ENCODE peak calls at places on chromosomes 16 and 17, in eight cellular contexts. Z is CD8-positive, alpha-beta memory T cell; V is CD4-positive, CD25-positive, alpha-beta regulatory T cell; C is lung; D is aorta; S is keratinocyte; G is OCI-LY7; K is PC-9. M is an unnamed sample.

GRCh38 chr17:1627219-1627986 is 1.2 kb downstream of the SLC43A2 start:
- DNase-seq in Z (no peak), V (peak; percentile 54), C (peak; percentile 54), D (peak; percentile 80), S (no peak), G (peak; percentile 82), K (no peak), M (no peak)

GRCh38 chr17:47990962-47991731 is 20.2 kb downstream of the CDK5RAP3 start:
- DNase-seq in Z (no peak), V (no peak), C (no peak), D (no peak), S (no peak), G (no peak), K (no peak), M (no peak)

GRCh38 chr17:73369126-73369525 is 57.3 kb upstream of the CDC42EP4 start:
- DNase-seq in Z (no peak), V (no peak), C (no peak), D (no peak), S (no peak), G (no peak), K (no peak), M (no peak)

GRCh38 chr16:31277659-31278260 is 18.0 kb downstream of the ITGAM start:
- DNase-seq in Z (no peak), V (no peak), C (no peak), D (no peak), S (no peak), G (no peak), K (no peak), M (no peak)

GRCh38 chr16:24995033-24995432 is 20.1 kb downstream of the ARHGAP17 start:
- DNase-seq in Z (no peak), V (no peak), C (no peak), D (no peak), S (no peak), G (no peak), K (no peak), M (no peak)

GRCh38 chr16:87431926-87432325 is 39.8 kb downstream of the MAP1LC3B start:
- DNase-seq in Z (no peak), V (no peak), C (no peak), D (no peak), S (peak; percentile 19), G (no peak), K (no peak), M (no peak)

GRCh38 chr16:85755929-85756768 is 5.3 kb upstream of the C16orf74 start:
- DNase-seq in Z (no peak), V (no peak), C (no peak), D (no peak), S (no peak), G (peak; percentile 83), K (no peak), M (no peak)

GRCh38 chr16:13940397-13940933 is 20.5 kb downstream of the ERCC4 start:
- DNase-seq in Z (no peak), V (no peak), C (no peak), D (no peak), S (no peak), G (no peak), K (no peak), M (no peak)

GRCh38 chr17:82019905-82020873 is 2.5 kb downstream of the CENPX start:
- DNase-seq in Z (peak; percentile 49), V (peak; percentile 63), C (peak; percentile 62), D (peak; percentile 74), S (no peak), G (peak; percentile 86), K (no peak), M (no peak)

GRCh38 chr16:57822018-57822553 is 19.8 kb upstream of the KIFC3 start:
- DNase-seq in Z (no peak), V (no peak), C (no peak), D (no peak), S (no peak), G (no peak), K (no peak), M (no peak)

GRCh38 chr16:69440236-69440635 is 15.8 kb downstream of the CYB5B start:
- DNase-seq in Z (no peak), V (no peak), C (no peak), D (no peak), S (no peak), G (no peak), K (no peak), M (no peak)
- H3K4me1 ChIP-seq in Z (peaks cover 19% of the 10 kb centered on the region), V (peaks cover 47% of the 10 kb centered on the region), C (peaks cover 8% of the 10 kb centered on the region), D (peaks cover 4% of the 10 kb centered on the region), S (peaks cover 30% of the 10 kb centered on the region), G (peaks cover 21% of the 10 kb centered on the region), K (no peaks in the 10 kb centered on the region), M (no peaks in the 10 kb centered on the region)

GRCh38 chr17:51869387-51869786 is 289.1 kb downstream of the CA10 start:
- DNase-seq in Z (no peak), V (peak; percentile 7), C (no peak), D (no peak), S (no peak), G (peak; percentile 19), K (no peak), M (no peak)

GRCh38 chr17:51876986-51877385 is 281.5 kb downstream of the CA10 start:
- DNase-seq in Z (no peak), V (no peak), C (no peak), D (no peak), S (no peak), G (no peak), K (no peak), M (no peak)

GRCh38 chr17:51873302-51873701 is 285.2 kb downstream of the CA10 start:
- DNase-seq in Z (no peak), V (no peak), C (no peak), D (no peak), S (no peak), G (no peak), K (no peak), M (no peak)
- H3K27ac ChIP-seq in Z (no peak overlapping the region), V (no peak overlapping the region), C (no peak overlapping the region), D (no peak overlapping the region), S (no peak overlapping the region), G (no peak overlapping the region), K (no peak overlapping the region), M (no peak overlapping the region)

DNA sequence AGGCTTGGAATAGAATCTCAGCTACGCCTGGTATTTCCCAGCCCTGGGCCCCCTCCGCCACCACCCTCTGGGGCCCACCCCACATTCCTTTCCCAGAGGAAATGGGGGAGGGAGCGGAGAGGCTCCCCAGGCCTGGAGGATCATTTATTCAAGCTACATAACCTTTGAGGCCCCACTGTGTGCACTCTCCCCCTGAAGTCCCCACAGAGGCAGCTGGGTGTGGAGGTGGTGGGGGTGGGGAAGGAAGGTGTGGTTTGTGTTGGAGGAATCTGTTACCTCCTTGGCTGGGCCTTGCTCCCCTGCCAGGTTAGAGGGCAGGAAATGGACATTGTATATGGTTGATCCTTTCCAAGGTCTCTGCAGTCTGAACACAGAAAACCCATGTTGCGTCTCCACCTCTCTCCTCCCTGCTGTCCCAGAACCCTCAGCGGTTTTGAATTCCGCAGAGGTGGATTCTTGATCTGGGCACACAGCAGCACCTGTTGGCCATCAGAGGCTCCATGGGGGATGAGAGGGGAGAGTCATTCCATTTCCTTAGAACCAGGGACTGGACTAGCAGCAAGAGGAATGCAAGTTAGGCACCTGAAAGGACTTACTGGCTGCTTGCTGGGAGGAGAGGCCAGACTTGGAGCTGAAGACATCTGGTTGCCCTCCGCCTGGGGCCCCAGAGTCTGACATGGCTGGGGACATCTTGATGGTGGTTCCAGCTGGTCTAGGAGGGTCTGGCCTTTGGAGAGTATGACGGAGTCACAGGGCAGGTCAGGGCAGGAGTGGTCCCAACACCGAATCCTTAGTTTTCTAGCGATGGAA is 23.0 kb downstream of the ARHGAP23 start:
- DNase-seq in Z (no peak), V (no peak), C (no peak), D (peak; percentile 70), S (no peak), G (no peak), K (peak; percentile 79), M (no peak)
- H3K4me1 ChIP-seq in Z (no peaks in the 10 kb centered on the region), V (no peaks in the 10 kb centered on the region), C (peaks cover 16% of the 10 kb centered on the region), D (peaks cover 4% of the 10 kb centered on the region), S (peaks cover 79% of the 10 kb centered on the region), G (peaks cover 28% of the 10 kb centered on the region), K (peaks cover 87% of the 10 kb centered on the region), M (peaks cover 5% of the 10 kb centered on the region)

GRCh38 chr17:59626756-59627155 is 7.1 kb downstream of the CLTC start:
- DNase-seq in Z (no peak), V (no peak), C (no peak), D (no peak), S (no peak), G (no peak), K (no peak), M (no peak)

GRCh38 chr17:59631221-59631720 is 11.6 kb downstream of the CLTC start:
- DNase-seq in Z (no peak), V (no peak), C (no peak), D (no peak), S (no peak), G (no peak), K (no peak), M (no peak)

GRCh38 chr17:59627770-59628171 is 8.1 kb downstream of the CLTC start:
- DNase-seq in Z (no peak), V (no peak), C (no peak), D (no peak), S (no peak), G (no peak), K (no peak), M (peak; percentile 25)

GRCh38 chr17:59623151-59623550 is 3.5 kb downstream of the CLTC start:
- DNase-seq in Z (no peak), V (no peak), C (no peak), D (no peak), S (no peak), G (no peak), K (no peak), M (no peak)

GRCh38 chr17:59627269-59627668 is 7.6 kb downstream of the CLTC start:
- DNase-seq in Z (no peak), V (no peak), C (no peak), D (no peak), S (no peak), G (no peak), K (no peak), M (no peak)
- H3K27ac ChIP-seq in Z (no peak overlapping the region), V (no peak overlapping the region), C (no peak overlapping the region), D (no peak overlapping the region), S (no peak overlapping the region), G (peak overlapping the region; percentile 31), K (no peak overlapping the region), M (peak overlapping the region; percentile 37)

M was measured in prostate gland.